ENCODE peak calls at places on chromosomes 5 and 9, in nine cellular contexts. C is Peyer's patch; P is body of pancreas; B is CD4-positive, CD25-positive, alpha-beta regulatory T cell; F is colonic mucosa; Q is A549; E is Caco-2; G is lower lobe of right lung; A is mucosa of descending colon. R is an unnamed sample. For H3K4me1, the result is how much of the 10 kb centered on the place peaks cover.

GRCh38 chr5:56822961-56823360 is 7.6 kb downstream of the MAP3K1 start:
- DNase-seq in P (peak), Q (no peak), C (peak), A (no peak), E (no peak), F (no peak), B (no peak), G (no peak), R (no peak)

GRCh38 chr5:176528761-176529115 is 8.5 kb downstream of the RNF44 start:
- DNase-seq in E (no peak), G (no peak), C (no peak), B (no peak), Q (no peak), A (no peak), F (no peak), P (no peak), R (no peak)

GRCh38 chr9:108463927-108464606 is 391.7 kb downstream of the ACTL7B start:
- DNase-seq in C (no peak), Q (no peak), G (no peak), A (no peak), P (no peak), B (no peak), F (no peak), E (no peak), R (no peak)

GRCh38 chr9:37611961-37612360 is 19.6 kb upstream of the TOMM5 start:
- DNase-seq in P (no peak), C (no peak), Q (no peak), A (no peak), F (no peak), E (no peak), B (no peak), G (no peak), R (no peak)

GRCh38 chr5:146751781-146752401 is 126.7 kb downstream of the PPP2R2B start:
- DNase-seq in F (no peak), B (peak), Q (no peak), E (no peak), A (peak), G (no peak), C (peak), P (peak), R (no peak)

GRCh38 chr9:12708562-12709298 is 15.5 kb downstream of the TYRP1 start:
- DNase-seq in B (no peak), E (no peak), A (no peak), G (no peak), F (no peak), P (no peak), C (no peak), Q (peak), R (no peak)

GRCh38 chr9:101468116-101468515 is 32.5 kb upstream of the ALDOB start:
- DNase-seq in C (no peak), G (no peak), F (no peak), E (no peak), P (no peak), A (no peak), B (no peak), Q (no peak), R (no peak)

GRCh38 chr5:177067491-177067890 is 19.2 kb upstream of the FGFR4 start:
- DNase-seq in G (no peak), Q (no peak), A (no peak), E (no peak), B (no peak), F (no peak), P (no peak), C (no peak), R (no peak)

GRCh38 chr5:38105231-38105570 is 153.2 kb upstream of the EGFLAM start:
- DNase-seq in Q (no peak), F (no peak), P (no peak), A (no peak), C (no peak), G (no peak), B (no peak), E (no peak), R (no peak)

GRCh38 chr5:87094347-87094746 is 173.3 kb upstream of the RASA1 start:
- DNase-seq in A (no peak), P (no peak), B (no peak), F (no peak), E (no peak), Q (no peak), G (no peak), C (no peak), R (no peak)

GRCh38 chr9:97766092-97766491 is 69.0 kb upstream of the XPA start:
- DNase-seq in Q (no peak), P (no peak), B (no peak), E (no peak), G (no peak), C (no peak), A (no peak), F (no peak), R (no peak)

GRCh38 chr5:174951151-174951780 is 226.9 kb downstream of the MSX2 start:
- DNase-seq in Q (peak), E (peak), G (no peak), A (peak), P (peak), B (peak), C (no peak), F (peak), R (no peak)

GRCh38 chr5:124995451-124995850 is 249.0 kb upstream of the ZNF608 start:
- DNase-seq in A (no peak), G (no peak), C (no peak), F (no peak), P (no peak), E (peak), B (no peak), Q (peak), R (no peak)

GRCh38 chr9:22447607-22448305 is 1.1 kb downstream of the DMRTA1 start:
- DNase-seq in A (peak), E (no peak), G (no peak), B (no peak), C (no peak), F (peak), P (peak), Q (peak), R (no peak)

GRCh38 chr9:102087141-102087540 is 348.7 kb upstream of the GRIN3A start:
- DNase-seq in E (no peak), Q (no peak), C (no peak), P (no peak), F (no peak), A (no peak), B (no peak), G (no peak), R (no peak)

GRCh38 chr9:126228111-126228778 is 98.4 kb upstream of the MVB12B start:
- DNase-seq in A (no peak), B (no peak), P (no peak), C (no peak), F (no peak), E (no peak), Q (no peak), G (no peak), R (no peak)

GRCh38 chr5:100731768-100732167 is 171.3 kb downstream of the ST8SIA4 start:
- DNase-seq in G (no peak), Q (no peak), C (no peak), P (no peak), B (peak), F (no peak), A (no peak), E (no peak), R (no peak)

GRCh38 chr5:7910738-7911428 is 41.9 kb downstream of the MTRR start:
- DNase-seq in G (no peak), C (no peak), Q (no peak), A (no peak), F (no peak), E (no peak), P (no peak), B (no peak), R (no peak)

GRCh38 chr5:160242140-160242539 is 12.8 kb downstream of the FABP6 start:
- DNase-seq in C (no peak), G (no peak), A (no peak), Q (no peak), B (no peak), F (no peak), P (no peak), E (no peak), R (no peak)

GRCh38 chr5:154967419-154968024 is 26.6 kb downstream of the MRPL22 start:
- DNase-seq in A (no peak), P (no peak), F (no peak), C (no peak), G (no peak), Q (peak), E (peak), B (no peak), R (no peak)

GRCh38 chr9:105067895-105068580 is 140.1 kb upstream of the ABCA1 start:
- DNase-seq in A (no peak), C (no peak), Q (peak), P (no peak), G (no peak), E (no peak), B (no peak), F (no peak), R (no peak)

GRCh38 chr5:156386976-156387375 is 60.0 kb downstream of the SGCD start:
- DNase-seq in B (no peak), E (no peak), P (no peak), G (no peak), F (no peak), C (no peak), Q (no peak), A (no peak), R (no peak)

GRCh38 chr9:14692918-14693861 is at the start of gene ZDHHC21:
- DNase-seq in F (peak), B (peak), Q (peak), E (peak), A (peak), C (peak), P (peak), G (peak), R (peak)

GRCh38 chr5:6553986-6554385 is 78.9 kb downstream of the NSUN2 start:
- DNase-seq in C (no peak), E (no peak), F (no peak), B (no peak), P (no peak), Q (no peak), G (no peak), A (no peak), R (no peak)

GRCh38 chr5:173517648-173518047 is 98.8 kb downstream of the BOD1 start:
- DNase-seq in P (no peak), G (no peak), C (no peak), Q (no peak), B (no peak), A (no peak), F (no peak), E (no peak), R (no peak)

GRCh38 chr5:137921931-137922330 is 32.7 kb downstream of the PKD2L2 start:
- DNase-seq in Q (no peak), P (no peak), E (no peak), B (no peak), F (no peak), C (no peak), G (no peak), A (no peak), R (no peak)

GRCh38 chr9:31908891-31909480 is 475.5 kb upstream of the ACO1 start:
- DNase-seq in G (no peak), C (no peak), E (no peak), Q (peak), P (no peak), B (no peak), A (no peak), F (no peak), R (no peak)

GRCh38 chr9:113933671-113934070 is 57.6 kb downstream of the ZNF618 start:
- DNase-seq in A (no peak), G (no peak), E (no peak), B (no peak), F (peak), Q (no peak), P (no peak), C (no peak), R (no peak)

GRCh38 chr5:151670953-151671636 is 15.6 kb downstream of the SPARC start:
- DNase-seq in A (no peak), B (no peak), P (no peak), F (no peak), C (no peak), E (no peak), G (no peak), Q (no peak), R (no peak)
- H3K4me1 ChIP-seq in A (under half), B (under half), P (under half), F (under half), C (under half), E (half or more), G (half or more), Q (under half), R (under half)

GRCh38 chr9:89663264-89663970 is 58.6 kb downstream of the GADD45G start:
- DNase-seq in P (no peak), A (no peak), B (no peak), Q (no peak), E (no peak), C (no peak), F (no peak), G (no peak), R (no peak)

GRCh38 chr9:89661956-89662717 is 57.3 kb downstream of the GADD45G start:
- DNase-seq in B (no peak), F (peak), A (peak), C (peak), E (peak), P (peak), G (peak), Q (peak), R (peak)

GRCh38 chr9:89662718-89663246 is 58.0 kb downstream of the GADD45G start:
- DNase-seq in E (no peak), C (no peak), B (no peak), A (no peak), P (no peak), F (no peak), Q (no peak), G (no peak), R (no peak)

GRCh38 chr9:89664896-89665329 is 60.1 kb downstream of the GADD45G start:
- DNase-seq in G (peak), Q (no peak), A (peak), C (no peak), E (peak), B (no peak), P (peak), F (peak), R (no peak)

GRCh38 chr9:89664010-89664409 is 59.2 kb downstream of the GADD45G start:
- DNase-seq in F (no peak), Q (no peak), P (no peak), B (no peak), A (no peak), G (no peak), E (no peak), C (no peak), R (no peak)
- H3K4me1 ChIP-seq in F (under half), Q (under half), P (half or more), B (under half), A (half or more), G (half or more), E (under half), C (under half), R (under half)

GRCh38 chr5:139392678-139393496 is 2.0 kb downstream of the PROB1 start:
- DNase-seq in C (peak), B (peak), P (peak), Q (peak), F (peak), G (peak), E (peak), A (peak), R (no peak)

GRCh38 chr5:139395844-139396640 is 1.1 kb upstream of the PROB1 start:
- DNase-seq in Q (no peak), F (no peak), A (no peak), P (no peak), C (no peak), G (no peak), B (no peak), E (no peak), R (no peak)

GRCh38 chr5:139393497-139394122 is 1.3 kb downstream of the PROB1 start:
- DNase-seq in G (no peak), P (no peak), A (no peak), Q (no peak), B (no peak), C (no peak), E (no peak), F (no peak), R (no peak)

GRCh38 chr5:139394654-139395566 is at the start of gene PROB1:
- DNase-seq in P (no peak), C (no peak), F (no peak), A (no peak), G (no peak), Q (no peak), B (no peak), E (no peak), R (no peak)

DNA sequence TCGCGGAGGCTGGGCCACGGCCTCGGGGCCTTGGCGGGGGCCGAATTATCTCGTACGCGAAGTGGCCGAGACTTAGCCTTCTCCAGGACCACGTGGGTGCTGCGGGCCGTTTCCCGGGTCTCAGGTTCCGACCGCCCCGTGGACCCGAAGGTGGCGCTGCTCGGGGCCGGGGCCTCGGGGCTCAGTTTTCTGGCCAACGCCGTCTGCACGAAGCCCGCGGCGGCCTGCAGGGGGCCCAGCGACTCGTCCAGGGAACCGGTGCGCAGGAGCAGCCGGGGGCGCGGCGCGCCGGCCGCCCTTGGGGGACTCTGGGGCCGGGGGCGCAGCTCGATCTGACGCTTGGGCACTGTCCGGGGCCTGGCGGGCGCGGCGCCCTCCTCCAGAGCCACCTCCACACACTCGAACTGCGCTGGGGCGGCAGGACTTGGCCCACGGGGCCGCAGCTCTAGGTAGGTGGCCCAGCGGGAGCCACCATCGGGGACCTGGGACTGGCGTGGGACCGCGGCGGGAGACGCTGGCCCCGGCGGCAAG is 716 bp downstream of the PROB1 start:
- DNase-seq in A (peak), F (peak), C (no peak), P (no peak), Q (no peak), B (peak), E (no peak), G (no peak), R (no peak)
- H3K4me1 ChIP-seq in A (under half), F (under half), C (under half), P (under half), Q (under half), B (half or more), E (under half), G (under half), R (under half)

GRCh38 chr5:36950586-36951457 is 74.3 kb downstream of the NIPBL start:
- DNase-seq in P (no peak), G (no peak), C (no peak), Q (no peak), F (no peak), E (no peak), B (no peak), A (no peak), R (no peak)
- H3K4me1 ChIP-seq in P (under half), G (half or more), C (under half), Q (half or more), F (under half), E (under half), B (under half), A (under half), R (half or more)